ENCODE peak calls at places on chromosomes 2 and 18, in four cellular contexts. Q is HCT116, R is HepG2, B is K562. M is an unnamed sample.

GRCh38 chr2:132814651-132815050 is 144.6 kb upstream of the LYPD1 start:
- DNase-seq in Q (no peak), R (no peak), B (no peak), M (no peak)

GRCh38 chr2:216115224-216115582 is 6.1 kb downstream of the XRCC5 start:
- DNase-seq in Q (no peak), R (no peak), B (no peak), M (no peak)

GRCh38 chr2:63347361-63347760 is 240.9 kb downstream of the WDPCP start:
- DNase-seq in Q (no peak), R (no peak), B (no peak), M (no peak)

GRCh38 chr2:234852035-234852434 is 99.8 kb upstream of the SH3BP4 start:
- DNase-seq in Q (no peak), R (no peak), B (no peak), M (no peak)

GRCh38 chr2:160227252-160227651 is 27.2 kb upstream of the ITGB6 start:
- DNase-seq in Q (no peak), R (no peak), B (no peak), M (no peak)

GRCh38 chr18:55859116-55859515 is 271.1 kb upstream of the TCF4 start:
- DNase-seq in Q (no peak), R (no peak), B (no peak), M (no peak)

GRCh38 chr18:76494541-76495403 is at the start of gene ZNF516:
- DNase-seq in Q (no peak), R (peak; percentile 25), B (no peak), M (no peak)

GRCh38 chr2:21220930-21221329 is 97.2 kb downstream of the TDRD15 start:
- DNase-seq in Q (no peak), R (no peak), B (no peak), M (no peak)

GRCh38 chr18:7844017-7844416 is 276.9 kb downstream of the PTPRM start:
- DNase-seq in Q (no peak), R (no peak), B (no peak), M (no peak)

GRCh38 chr2:41500895-41501294 is 546.9 kb upstream of the PKDCC start:
- DNase-seq in Q (no peak), R (no peak), B (no peak), M (no peak)

GRCh38 chr2:23617167-23617787 is 232.3 kb downstream of the KLHL29 start:
- DNase-seq in Q (no peak), R (no peak), B (no peak), M (no peak)

GRCh38 chr2:65380243-65380642 is 52.2 kb downstream of the SPRED2 start:
- DNase-seq in Q (no peak), R (no peak), B (no peak), M (no peak)

GRCh38 chr2:158463496-158464095 is 6.8 kb downstream of the PKP4 start:
- DNase-seq in Q (no peak), R (no peak), B (no peak), M (no peak)

DNA sequence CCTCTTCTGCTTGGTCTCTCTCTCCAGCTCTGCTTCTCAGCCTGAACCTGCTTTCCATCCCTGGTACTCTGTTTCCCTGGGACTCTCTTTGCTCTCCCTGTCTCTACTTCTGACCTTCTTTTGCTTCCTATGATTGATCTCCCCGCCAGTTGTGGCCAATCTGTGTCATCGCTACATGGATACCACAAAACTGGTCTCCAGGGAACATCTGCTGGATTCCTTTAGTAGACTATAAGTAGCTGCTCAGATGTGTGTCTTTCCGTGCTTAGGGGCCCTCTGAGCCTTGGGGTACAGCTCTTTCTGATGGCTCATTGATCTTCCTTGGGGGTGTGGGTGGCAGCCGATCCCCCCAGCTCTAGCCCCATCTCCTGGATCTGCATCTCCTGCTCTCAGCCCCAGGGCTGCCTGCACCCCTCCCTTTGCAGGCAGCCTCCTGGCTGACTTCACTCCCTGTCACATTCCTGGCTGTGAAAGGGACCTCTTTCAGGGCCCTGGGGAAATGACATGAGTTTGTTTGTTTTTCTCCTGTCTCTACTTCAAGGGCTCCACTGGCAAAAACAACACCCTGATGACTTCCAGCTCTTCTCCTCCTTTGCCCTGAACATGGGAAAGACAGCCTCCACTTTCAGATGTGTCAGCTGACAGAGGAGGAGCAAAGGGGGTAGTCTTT is 333.7 kb downstream of the CYP26B1 start:
- DNase-seq in Q (no peak), R (no peak), B (no peak), M (no peak)
- TF ChIP-seq TCF7L2 in Q (no peak), R (no peak), B (no peak), M (no peak)

GRCh38 chr2:217865373-217865772 is 137.4 kb downstream of the TNS1 start:
- DNase-seq in Q (no peak), R (no peak), B (no peak), M (no peak)

GRCh38 chr2:217868265-217868892 is 134.4 kb downstream of the TNS1 start:
- DNase-seq in Q (no peak), R (no peak), B (no peak), M (no peak)

GRCh38 chr2:217866457-217866856 is 136.3 kb downstream of the TNS1 start:
- DNase-seq in Q (no peak), R (no peak), B (no peak), M (no peak)

GRCh38 chr2:217863874-217864273 is 138.9 kb downstream of the TNS1 start:
- DNase-seq in Q (no peak), R (no peak), B (no peak), M (no peak)

GRCh38 chr2:217864960-217865359 is 137.8 kb downstream of the TNS1 start:
- DNase-seq in Q (no peak), R (no peak), B (no peak), M (no peak)
- TF ChIP-seq TCF7L2 in Q (no peak), R (no peak), B (no peak), M (no peak)

GRCh38 chr2:212135739-212136138 is 402.9 kb downstream of the ERBB4 start:
- DNase-seq in Q (no peak), R (no peak), B (no peak), M (no peak)
- TF ChIP-seq TCF7L2 in Q (no peak), R (no peak), B (no peak), M (no peak)

DNA sequence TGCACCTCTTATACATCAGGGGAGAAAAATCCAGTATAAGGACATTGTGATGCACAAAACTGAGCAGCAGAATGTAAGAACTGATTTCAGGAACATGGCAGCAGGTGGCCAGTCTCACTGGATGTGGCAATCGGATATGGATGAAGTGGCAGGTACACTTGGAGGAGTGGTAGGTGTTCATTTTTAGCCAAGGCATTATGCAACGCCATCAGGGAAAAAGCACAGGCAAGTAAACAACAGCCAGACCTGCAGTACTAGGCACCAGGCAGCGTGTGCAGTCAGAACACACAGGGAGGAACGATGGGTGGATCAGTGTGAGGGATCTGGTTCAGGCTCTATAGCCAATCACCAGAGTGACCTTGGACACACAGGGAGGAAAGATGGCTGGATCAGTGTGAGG is 77.4 kb upstream of the GCFC2 start:
- DNase-seq in Q (no peak), R (no peak), B (no peak), M (no peak)
- TF ChIP-seq TCF7L2 in Q (no peak), R (no peak), B (no peak), M (no peak)

GRCh38 chr2:241559489-241560180 is 1.1 kb downstream of the BOK start:
- DNase-seq in Q (no peak), R (peak; percentile 61), B (peak; percentile 42), M (no peak)
- TF ChIP-seq TCF7L2 in Q (no peak), R (no peak), B (no peak), M (no peak)

GRCh38 chr2:218290316-218291261 is 1.7 kb downstream of the TMBIM1 start:
- DNase-seq in Q (no peak), R (no peak), B (no peak), M (no peak)

GRCh38 chr2:218291318-218291933 is 877 bp downstream of the TMBIM1 start:
- DNase-seq in Q (no peak), R (no peak), B (no peak), M (no peak)

GRCh38 chr2:218293715-218294429 is 1.6 kb upstream of the TMBIM1 start:
- DNase-seq in Q (no peak), R (no peak), B (peak; percentile 41), M (no peak)

GRCh38 chr2:218292700-218293014 is 354 bp upstream of the TMBIM1 start:
- DNase-seq in Q (no peak), R (no peak), B (no peak), M (no peak)

GRCh38 chr2:218291934-218292699 is at the start of gene TMBIM1:
- DNase-seq in Q (no peak), R (peak; percentile 72), B (peak; percentile 85), M (no peak)
- TF ChIP-seq TCF7L2 in Q (peak; percentile 14), R (no peak), B (no peak), M (no peak)

DNA sequence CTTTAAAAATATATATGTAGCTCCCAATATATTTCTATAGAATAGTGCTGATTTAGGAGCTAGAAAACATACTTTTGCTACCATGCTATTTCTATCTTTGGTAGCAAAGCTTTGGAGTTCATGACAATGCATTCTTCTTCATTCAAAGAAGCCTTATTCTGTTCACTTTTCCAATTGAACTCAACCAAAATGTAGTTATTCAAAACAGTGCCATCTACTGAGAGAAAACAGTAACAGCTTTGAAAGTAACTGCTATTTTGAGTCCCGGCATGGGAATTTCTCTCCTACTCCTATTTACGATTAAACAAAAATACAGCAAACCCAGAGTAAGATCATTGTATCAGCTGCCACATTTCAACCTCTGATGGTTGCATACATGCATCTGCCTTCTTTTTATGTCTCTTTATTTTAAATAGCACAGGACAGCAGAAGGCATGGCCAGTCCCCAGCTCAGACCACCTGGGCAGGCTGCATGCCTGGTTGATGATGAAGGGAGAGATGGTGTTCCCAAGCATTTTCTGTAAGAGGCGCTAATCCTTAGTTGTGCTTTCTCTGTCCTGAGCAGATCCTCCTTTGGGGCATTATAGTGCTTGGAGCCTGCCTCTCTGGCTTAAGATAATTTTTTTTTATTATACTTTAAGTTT is 69.7 kb upstream of the SULT1C3 start:
- DNase-seq in Q (no peak), R (peak; percentile 31), B (peak; percentile 10), M (no peak)
- TF ChIP-seq TCF7L2 in Q (no peak), R (no peak), B (no peak), M (no peak)

DNA sequence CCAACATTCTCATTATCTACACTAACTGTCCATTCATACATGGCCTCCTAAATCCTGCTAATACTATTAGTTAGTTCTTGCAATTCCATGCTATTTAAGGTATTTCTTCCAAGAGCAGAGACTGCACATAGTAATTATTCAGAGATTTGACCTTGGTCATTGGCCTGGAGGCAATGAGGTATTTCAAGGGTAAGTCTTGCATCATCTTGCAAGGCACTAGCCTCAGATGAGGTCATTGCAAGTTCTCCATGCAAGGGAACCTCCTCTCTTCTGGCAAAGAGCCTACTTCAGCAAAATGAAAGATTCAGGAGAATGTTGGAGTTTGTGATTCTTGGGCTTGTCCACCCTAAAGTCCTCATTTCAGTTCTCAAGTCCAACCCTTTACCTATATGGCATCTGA is 48.5 kb upstream of the IKZF2 start:
- DNase-seq in Q (no peak), R (peak; percentile 6), B (no peak), M (no peak)
- TF ChIP-seq TCF7L2 in Q (no peak), R (no peak), B (no peak), M (no peak)

DNA sequence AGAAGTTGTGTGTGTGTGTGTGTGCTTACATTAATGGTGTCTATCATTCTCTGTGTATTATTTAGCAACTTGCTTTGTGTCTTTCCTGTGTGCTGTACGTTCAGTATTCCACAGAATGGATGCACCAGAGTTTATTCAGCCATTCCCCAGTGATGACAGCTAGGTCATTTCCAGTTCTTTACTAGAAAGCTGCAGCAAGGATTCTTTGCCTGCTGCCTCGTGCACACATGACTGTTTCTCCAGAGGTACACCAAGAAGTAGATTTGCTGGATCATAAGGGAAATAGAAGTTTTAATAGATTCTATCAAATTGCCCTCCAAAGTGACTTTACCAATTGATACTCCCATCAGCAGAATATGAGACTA is 67.3 kb downstream of the SDC1 start:
- DNase-seq in Q (no peak), R (no peak), B (no peak), M (no peak)
- TF ChIP-seq TCF7L2 in Q (no peak), R (no peak), B (no peak), M (no peak)

M was measured in Panc1.